ENCODE peak calls at places on chromosome 10, in eight cellular contexts. I is activated naive CD8-positive, alpha-beta T cell treated with anti-CD3 and anti-CD28 coated beads, Interleukin-2, amount 50 U/mL, for 24 hours; E is Ammon's horn; D is germinal center; Q is CD4-positive, alpha-beta T cell; Z is endothelial cell; F is NCI-H748 treated with DMSO at 0.1 percent for 48 hours; Y is NCI-H187. W is an unnamed sample.

GRCh38 chr10:1174022-1174421 is 117.8 kb downstream of the WDR37 start:
- DNase-seq in I (no peak), E (no peak), D (no peak), Q (no peak), Z (no peak), F (no peak), Y (no peak), W (no peak)

GRCh38 chr10:117699436-117700075 is 157.0 kb downstream of the EMX2 start:
- DNase-seq in I (no peak), E (no peak), D (no peak), Q (no peak), Z (no peak), F (no peak), Y (no peak), W (no peak)

GRCh38 chr10:11144626-11145497 is 127.2 kb downstream of the CELF2 start:
- DNase-seq in I (no peak), E (no peak), D (no peak), Q (no peak), Z (no peak), F (no peak), Y (no peak), W (no peak)

GRCh38 chr10:91570220-91570619 is 62.7 kb downstream of the PPP1R3C start:
- DNase-seq in I (no peak), E (no peak), D (no peak), Q (no peak), Z (no peak), F (no peak), Y (no peak), W (no peak)

GRCh38 chr10:45408421-45409319 is 34.7 kb downstream of the ALOX5 start:
- DNase-seq in I (no peak), E (no peak), D (no peak), Q (no peak), Z (no peak), F (no peak), Y (no peak), W (no peak)

GRCh38 chr10:116926426-116926825 is 77.1 kb downstream of the ENO4 start:
- DNase-seq in I (no peak), E (no peak), D (no peak), Q (no peak), Z (no peak), F (no peak), Y (no peak), W (no peak)

GRCh38 chr10:86300399-86300925 is 66.1 kb downstream of the GRID1 start:
- DNase-seq in I (no peak), E (no peak), D (no peak), Q (no peak), Z (no peak), F (no peak), Y (no peak), W (no peak)

GRCh38 chr10:12396567-12396966 is 47.2 kb downstream of the CAMK1D start:
- DNase-seq in I (no peak), E (no peak), D (no peak), Q (no peak), Z (no peak), F (no peak), Y (no peak), W (no peak)

GRCh38 chr10:1715821-1716220 is 21.5 kb downstream of the ADARB2 start:
- DNase-seq in I (peak), E (peak), D (no peak), Q (no peak), Z (peak), F (no peak), Y (no peak), W (peak)

GRCh38 chr10:3046941-3047621 is 20.3 kb upstream of the PFKP start:
- DNase-seq in I (no peak), E (no peak), D (no peak), Q (no peak), Z (no peak), F (no peak), Y (no peak), W (no peak)

GRCh38 chr10:132272061-132272766 is 35.5 kb downstream of the STK32C start:
- DNase-seq in I (no peak), E (peak), D (no peak), Q (no peak), Z (no peak), F (no peak), Y (no peak), W (no peak)

GRCh38 chr10:114304566-114305421 is 65.7 kb downstream of the VWA2 start:
- DNase-seq in I (peak), E (peak), D (peak), Q (peak), Z (peak), F (peak), Y (peak), W (peak)

GRCh38 chr10:80477813-80478212 is 23.7 kb downstream of the TSPAN14 start:
- DNase-seq in I (no peak), E (no peak), D (no peak), Q (no peak), Z (no peak), F (no peak), Y (no peak), W (no peak)

GRCh38 chr10:130046591-130046990 is 64.0 kb downstream of the C10orf143 start:
- DNase-seq in I (no peak), E (no peak), D (no peak), Q (no peak), Z (no peak), F (no peak), Y (no peak), W (no peak)

GRCh38 chr10:72122221-72122620 is 33.9 kb upstream of the SPOCK2 start:
- DNase-seq in I (no peak), E (no peak), D (no peak), Q (no peak), Z (no peak), F (no peak), Y (no peak), W (no peak)

GRCh38 chr10:70597856-70598815 is 4.4 kb downstream of the PRF1 start:
- DNase-seq in I (no peak), E (no peak), D (no peak), Q (no peak), Z (no peak), F (no peak), Y (no peak), W (peak)

GRCh38 chr10:55989188-55989587 is 371.9 kb downstream of the ZWINT start:
- DNase-seq in I (no peak), E (no peak), D (no peak), Q (no peak), Z (no peak), F (no peak), Y (no peak), W (no peak)

GRCh38 chr10:115082521-115082920 is 10.6 kb upstream of the ATRNL1 start:
- DNase-seq in I (no peak), E (no peak), D (no peak), Q (no peak), Z (no peak), F (no peak), Y (no peak), W (no peak)

GRCh38 chr10:131926253-131926652 is 25.4 kb downstream of the PPP2R2D start:
- DNase-seq in I (no peak), E (no peak), D (no peak), Q (no peak), Z (no peak), F (no peak), Y (no peak), W (no peak)